ENCODE peak calls at places on chromosomes 3 and 15, in four cellular contexts. O is IMR-90, I is nephron progenitor cell, B is lung. H is an unnamed sample.

GRCh38 chr15:81239190-81239589 is 42.5 kb downstream of the IL16 start:
- DNase-seq in B (no peak), O (peak), I (no peak), H (no peak)

GRCh38 chr3:175358935-175359334 is 499.8 kb downstream of the NAALADL2 start:
- DNase-seq in B (no peak), O (no peak), I (no peak), H (no peak)

GRCh38 chr15:93150910-93151309 is 61.9 kb upstream of the RGMA start:
- DNase-seq in I (no peak), O (no peak), B (no peak), H (no peak)

GRCh38 chr3:23880703-23881339 is 36.0 kb downstream of the NKIRAS1 start:
- DNase-seq in O (peak), B (no peak), I (no peak), H (no peak)

GRCh38 chr3:141840737-141841544 is 35.5 kb upstream of the ATP1B3 start:
- DNase-seq in I (no peak), B (no peak), O (no peak), H (no peak)

GRCh38 chr3:5006755-5007202 is 27.5 kb downstream of the BHLHE40 start:
- DNase-seq in I (no peak), O (no peak), B (no peak), H (no peak)

GRCh38 chr3:133377396-133377795 is 22.5 kb upstream of the BFSP2 start:
- DNase-seq in B (no peak), I (no peak), O (peak), H (no peak)

GRCh38 chr3:61610316-61610715 is 48.9 kb downstream of the PTPRG start:
- DNase-seq in O (no peak), I (no peak), B (no peak), H (no peak)

GRCh38 chr3:10283638-10284037 is 9.1 kb downstream of the GHRL start:
- DNase-seq in I (no peak), B (peak), O (no peak), H (no peak)

GRCh38 chr3:44861412-44862220 is at the start of gene TMEM42:
- DNase-seq in B (peak), O (peak), I (peak), H (peak)
- TF ChIP-seq CTCF in B (no peak), O (peak), I (no peak), H (no peak)

DNA sequence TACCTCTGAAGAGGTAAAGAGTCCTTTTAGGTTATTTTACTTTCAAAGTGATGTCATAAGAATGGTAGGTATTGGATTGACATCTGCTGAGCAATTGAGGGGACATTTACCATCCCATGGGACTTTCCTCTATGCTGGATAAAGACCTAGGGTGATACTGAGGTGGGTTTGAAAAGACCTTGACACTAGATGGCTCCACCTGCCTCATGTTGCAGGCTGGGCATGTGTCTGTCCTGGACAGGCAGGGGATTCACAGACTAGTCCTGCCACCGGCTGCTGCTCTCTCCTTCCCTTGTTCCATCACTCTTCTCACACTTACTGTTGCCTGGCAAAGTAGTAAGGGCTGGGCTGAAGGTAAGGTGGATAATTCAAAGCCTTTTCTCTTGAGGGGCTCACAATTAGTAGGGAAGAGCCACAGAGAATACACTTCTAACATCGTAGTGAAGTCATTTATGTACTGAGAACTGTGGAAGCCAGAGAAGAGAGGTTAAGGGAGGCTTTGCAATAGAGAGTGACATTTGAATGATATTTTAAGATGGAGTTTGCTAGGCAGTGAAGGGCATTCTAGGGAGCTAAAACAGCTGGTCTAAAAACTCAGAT is 27.7 kb downstream of the TRAK1 start:
- DNase-seq in B (no peak), O (peak), I (peak), H (no peak)
- TF ChIP-seq CTCF in B (peak), O (peak), I (peak), H (peak)

GRCh38 chr3:51391075-51391565 is at the start of gene RBM15B:
- DNase-seq in B (peak), I (peak), O (peak), H (peak)
- TF ChIP-seq CTCF in B (peak), I (no peak), O (peak), H (peak)

DNA sequence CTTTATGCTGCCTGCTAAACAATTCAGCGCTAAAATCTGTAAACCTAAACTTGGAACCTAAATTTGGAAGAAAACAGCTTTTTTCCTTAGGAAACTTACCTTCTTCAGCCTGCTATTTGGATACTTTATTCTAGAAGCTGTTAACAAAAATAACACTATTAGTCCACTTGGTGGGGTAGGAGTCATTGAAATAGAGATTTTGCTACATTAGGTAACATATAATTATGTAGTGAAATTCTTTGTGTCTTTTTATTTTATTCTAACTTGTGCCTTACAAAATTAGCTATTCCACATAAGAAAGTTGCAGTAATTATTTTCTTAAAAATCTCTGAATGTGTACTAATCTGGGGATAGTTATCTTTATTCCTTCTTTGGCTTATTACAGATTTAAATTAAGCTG is 360.4 kb upstream of the ROBO2 start:
- DNase-seq in O (no peak), I (no peak), B (no peak), H (no peak)
- TF ChIP-seq CTCF in O (no peak), I (no peak), B (no peak), H (peak)

GRCh38 chr15:29105151-29105785 is 164.4 kb downstream of the NSMCE3 start:
- DNase-seq in B (no peak), O (no peak), I (no peak), H (no peak)

GRCh38 chr15:29104566-29104880 is 165.1 kb downstream of the NSMCE3 start:
- DNase-seq in B (no peak), I (no peak), O (no peak), H (no peak)

GRCh38 chr15:29102911-29103824 is 166.5 kb downstream of the NSMCE3 start:
- DNase-seq in I (no peak), B (no peak), O (no peak), H (no peak)

GRCh38 chr15:29106116-29106515 is 163.5 kb downstream of the NSMCE3 start:
- DNase-seq in B (no peak), I (no peak), O (no peak), H (no peak)

GRCh38 chr15:29103825-29104565 is 165.6 kb downstream of the NSMCE3 start:
- DNase-seq in O (peak), I (peak), B (no peak), H (peak)
- TF ChIP-seq CTCF in O (peak), I (peak), B (peak), H (peak)

GRCh38 chr3:12484198-12484982 is at the start of gene TSEN2:
- DNase-seq in I (peak), B (peak), O (peak), H (peak)
- TF ChIP-seq CTCF in I (no peak), B (peak), O (peak), H (no peak)

GRCh38 chr3:38254872-38255271 is 10.7 kb upstream of the SLC22A13 start:
- DNase-seq in I (no peak), B (no peak), O (no peak), H (no peak)
- TF ChIP-seq CTCF in I (no peak), B (no peak), O (no peak), H (no peak)

DNA sequence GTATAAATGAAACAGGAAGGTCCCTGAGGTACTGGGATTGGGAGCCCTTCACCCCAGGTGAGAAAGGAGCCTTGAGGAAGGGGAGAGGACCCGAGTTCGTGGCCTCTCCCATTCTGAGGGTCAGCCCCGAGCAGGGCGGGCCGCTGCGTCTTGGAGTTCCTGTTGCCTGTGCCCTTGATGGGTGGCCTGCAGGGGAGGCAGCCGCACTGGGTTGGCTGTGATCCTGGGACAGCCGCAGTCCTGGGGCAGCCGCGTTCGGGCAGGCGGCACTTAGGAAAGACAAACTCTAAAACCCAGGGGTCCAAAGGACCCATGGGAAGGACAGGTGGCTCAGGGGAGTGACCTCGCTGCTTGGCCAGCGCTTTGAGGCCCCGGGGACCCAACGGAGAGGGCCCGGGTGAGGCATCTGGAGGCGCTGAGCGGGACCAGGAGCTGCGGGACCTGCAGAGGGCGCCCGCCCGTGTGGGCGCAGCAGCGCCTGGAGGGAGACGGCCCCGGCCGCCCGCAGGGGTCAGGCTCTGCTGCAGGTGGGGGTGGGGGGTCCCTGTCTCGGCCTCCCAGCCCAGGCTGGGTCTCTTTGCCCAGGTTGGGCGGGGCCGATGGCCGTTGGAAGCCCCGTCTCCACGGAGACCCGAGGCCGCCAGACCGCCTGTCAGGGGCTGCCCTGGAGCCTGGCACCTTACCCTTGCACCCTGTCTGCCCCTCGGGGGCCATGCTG is 65.1 kb downstream of the HMCES start:
- DNase-seq in O (no peak), I (peak), B (no peak), H (peak)
- TF ChIP-seq CTCF in O (peak), I (peak), B (no peak), H (peak)

DNA sequence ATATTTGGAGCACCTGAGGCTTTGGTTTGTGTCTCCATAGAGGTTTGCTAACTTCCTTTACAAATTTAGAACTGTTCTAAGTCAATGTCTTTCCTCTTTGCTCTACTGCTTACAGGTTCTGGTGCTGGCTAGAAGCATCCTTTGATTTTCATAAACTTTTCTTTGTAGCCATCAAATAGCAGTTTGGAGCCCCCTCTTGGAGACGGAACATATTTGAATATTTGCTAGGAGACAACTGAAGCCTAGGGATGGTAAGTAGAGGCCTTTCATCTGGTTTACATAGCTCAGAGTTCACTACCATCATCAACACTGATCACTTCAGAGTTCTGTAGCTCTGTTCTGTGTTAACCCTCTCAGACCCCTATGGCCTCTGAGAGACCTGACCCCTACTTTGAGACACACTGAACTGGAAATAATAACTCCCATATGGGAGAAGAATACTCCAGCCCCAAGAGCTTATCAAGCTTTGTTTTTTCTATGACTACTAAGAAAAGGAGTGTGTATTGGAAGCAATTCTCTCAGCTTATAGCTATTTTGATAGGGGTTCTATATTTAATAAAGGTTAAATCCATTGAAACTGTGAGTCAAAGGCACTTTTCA is 420.4 kb downstream of the EPHA3 start:
- DNase-seq in O (no peak), I (no peak), B (no peak), H (no peak)
- TF ChIP-seq CTCF in O (no peak), I (no peak), B (no peak), H (no peak)

H was measured in neural crest cell.